ENCODE peak calls at places on chromosome 17, in five cellular contexts. W is T-helper 1 cell, I is GM13977, Z is H54, S is left ventricle myocardium superior. H is an unnamed sample.

GRCh38 chr17:21460358-21460757 is 84.2 kb downstream of the KCNJ12 start:
- DNase-seq in W (no peak), I (no peak), Z (no peak), S (no peak), H (peak)

GRCh38 chr17:31413871-31414589 is 22.6 kb downstream of the RAB11FIP4 start:
- DNase-seq in W (no peak), I (no peak), Z (no peak), S (no peak), H (peak)

GRCh38 chr17:50887705-50888245 is 21.6 kb upstream of the TOB1 start:
- DNase-seq in W (no peak), I (no peak), Z (no peak), S (no peak), H (no peak)

GRCh38 chr17:78315355-78316114 is 44.3 kb downstream of the SOCS3 start:
- DNase-seq in W (no peak), I (peak), Z (peak), S (peak), H (peak)

GRCh38 chr17:79446347-79446746 is 164.5 kb downstream of the RBFOX3 start:
- DNase-seq in W (no peak), I (no peak), Z (no peak), S (no peak), H (no peak)

GRCh38 chr17:6163632-6164319 is 93.6 kb downstream of the WSCD1 start:
- DNase-seq in W (no peak), I (no peak), Z (no peak), S (no peak), H (no peak)

GRCh38 chr17:44097110-44097810 is 26.2 kb downstream of the HDAC5 start:
- DNase-seq in W (no peak), I (no peak), Z (no peak), S (peak), H (peak)

GRCh38 chr17:42517516-42517915 is 18.5 kb upstream of the NAGLU start:
- DNase-seq in W (peak), I (peak), Z (peak), S (peak), H (peak)

GRCh38 chr17:83179378-83179777 is 100.0 kb downstream of the METRNL start:
- DNase-seq in W (no peak), I (no peak), Z (no peak), S (no peak), H (no peak)

GRCh38 chr17:50534222-50534978 is 1.9 kb downstream of the EPN3 start:
- DNase-seq in W (no peak), I (no peak), Z (no peak), S (peak), H (peak)

GRCh38 chr17:19381741-19382444 is 3.6 kb downstream of the MAPK7 start:
- DNase-seq in W (no peak), I (no peak), Z (no peak), S (no peak), H (no peak)

GRCh38 chr17:38864636-38865398 is 5.0 kb upstream of the LASP1 start:
- DNase-seq in W (no peak), I (no peak), Z (no peak), S (no peak), H (no peak)

GRCh38 chr17:7252176-7253043 is at the start of gene ELP5:
- DNase-seq in W (peak), I (peak), Z (peak), S (peak), H (peak)

GRCh38 chr17:29148257-29148789 is 31.9 kb downstream of the MYO18A start:
- DNase-seq in W (no peak), I (no peak), Z (no peak), S (no peak), H (no peak)

GRCh38 chr17:80948091-80948960 is 43.3 kb upstream of the CHMP6 start:
- DNase-seq in W (no peak), I (no peak), Z (no peak), S (peak), H (no peak)

GRCh38 chr17:75009139-75009724 is 3.2 kb upstream of the MRPL58 start:
- DNase-seq in W (no peak), I (peak), Z (no peak), S (no peak), H (no peak)

GRCh38 chr17:43661699-43662431 is at the start of gene MEOX1:
- DNase-seq in W (no peak), I (peak), Z (peak), S (no peak), H (peak)

GRCh38 chr17:40909755-40910154 is 24.7 kb upstream of the KRT20 start:
- DNase-seq in W (no peak), I (no peak), Z (no peak), S (no peak), H (peak)

GRCh38 chr17:64063766-64064224 is 43.4 kb upstream of the ICAM2 start:
- DNase-seq in W (peak), I (peak), Z (no peak), S (peak), H (peak)

GRCh38 chr17:21126645-21127507 is at the start of gene DHRS7B:
- DNase-seq in W (peak), I (peak), Z (peak), S (peak), H (peak)

GRCh38 chr17:80372922-80373570 is 41.9 kb upstream of the ENDOV start:
- DNase-seq in W (no peak), I (no peak), Z (no peak), S (no peak), H (no peak)

GRCh38 chr17:65453204-65453931 is 108.1 kb downstream of the AXIN2 start:
- DNase-seq in W (no peak), I (no peak), Z (no peak), S (no peak), H (no peak)

GRCh38 chr17:8189041-8189710 is 804 bp downstream of the BORCS6 start:
- DNase-seq in W (peak), I (no peak), Z (no peak), S (peak), H (no peak)

GRCh38 chr17:40371261-40371929 is 6.9 kb upstream of the GJD3 start:
- DNase-seq in W (no peak), I (peak), Z (no peak), S (no peak), H (no peak)

GRCh38 chr17:6796887-6797490 is 21.0 kb downstream of the FBXO39 start:
- DNase-seq in W (no peak), I (no peak), Z (no peak), S (no peak), H (peak)

GRCh38 chr17:17358060-17358751 is 55.0 kb downstream of the NT5M start:
- DNase-seq in W (no peak), I (no peak), Z (no peak), S (no peak), H (no peak)

GRCh38 chr17:59521465-59522126 is 43.8 kb upstream of the DHX40 start:
- DNase-seq in W (peak), I (peak), Z (peak), S (no peak), H (peak)

GRCh38 chr17:41002814-41003213 is 3.1 kb upstream of the KRTAP3-2 start:
- DNase-seq in W (no peak), I (no peak), Z (peak), S (no peak), H (no peak)

GRCh38 chr17:3295632-3296031 is 2.5 kb downstream of the OR3A1 start:
- DNase-seq in W (no peak), I (no peak), Z (no peak), S (no peak), H (no peak)

GRCh38 chr17:38560503-38561318 is 45.0 kb downstream of the SRCIN1 start:
- DNase-seq in W (no peak), I (no peak), Z (no peak), S (no peak), H (no peak)

GRCh38 chr17:79812206-79812968 is 15.5 kb upstream of the CBX8 start:
- DNase-seq in W (no peak), I (no peak), Z (no peak), S (no peak), H (no peak)

GRCh38 chr17:83177611-83178532 is 98.5 kb downstream of the METRNL start:
- DNase-seq in W (no peak), I (no peak), Z (no peak), S (peak), H (no peak)

GRCh38 chr17:66214893-66215528 is 14.2 kb downstream of the APOH start:
- DNase-seq in W (no peak), I (no peak), Z (no peak), S (no peak), H (no peak)

GRCh38 chr17:78589031-78589675 is 12.0 kb upstream of the DNAH17 start:
- DNase-seq in W (no peak), I (no peak), Z (no peak), S (no peak), H (no peak)

GRCh38 chr17:74396567-74396966 is 29.3 kb downstream of the GPR142 start:
- DNase-seq in W (no peak), I (no peak), Z (no peak), S (no peak), H (no peak)

GRCh38 chr17:44556114-44556853 is 1.0 kb upstream of the FZD2 start:
- DNase-seq in W (peak), I (peak), Z (peak), S (no peak), H (peak)